ENCODE peak calls at places on chromosome 6, in seven cellular contexts. J is CD8-positive, alpha-beta memory T cell; K is adipocyte; X is ovary; P is pancreas; Y is body of pancreas; S is HAP-1. C is an unnamed sample. For H3K9me3, the result is how much of the 10 kb centered on the place peaks cover.

GRCh38 chr6:144811140-144811539 is 526.0 kb downstream of the UTRN start:
- DNase-seq in Y (no peak), X (no peak), K (no peak), S (no peak), P (no peak), J (no peak), C (no peak)

GRCh38 chr6:138945354-138945753 is 42.7 kb downstream of the REPS1 start:
- DNase-seq in P (no peak), K (no peak), J (no peak), X (no peak), S (peak), Y (no peak), C (no peak)

GRCh38 chr6:142378138-142378875 is 76.5 kb downstream of the ADGRG6 start:
- DNase-seq in J (no peak), P (no peak), Y (no peak), S (peak), K (peak), X (no peak), C (no peak)

GRCh38 chr6:100138346-100139022 is 144.5 kb upstream of the MCHR2 start:
- DNase-seq in J (no peak), K (no peak), S (no peak), Y (no peak), X (no peak), P (no peak), C (no peak)

GRCh38 chr6:49969588-49969987 is at the start of gene DEFB113:
- DNase-seq in P (no peak), S (no peak), K (no peak), J (no peak), X (no peak), Y (no peak), C (no peak)

GRCh38 chr6:73696990-73697651 is 1.1 kb downstream of the CD109 start:
- DNase-seq in S (no peak), Y (no peak), K (no peak), J (no peak), X (no peak), P (no peak), C (no peak)

GRCh38 chr6:119830494-119831295 is 481.1 kb upstream of the MAN1A1 start:
- DNase-seq in J (no peak), K (no peak), Y (no peak), X (no peak), P (no peak), S (peak), C (no peak)

GRCh38 chr6:2818593-2818992 is 23.1 kb downstream of the SERPINB1 start:
- DNase-seq in J (no peak), K (peak), X (no peak), P (no peak), S (no peak), Y (no peak), C (no peak)

GRCh38 chr6:132888701-132889100 is 74.3 kb downstream of the RPS12 start:
- DNase-seq in K (peak), S (no peak), X (no peak), J (no peak), P (no peak), Y (no peak), C (no peak)

GRCh38 chr6:160348552-160349441 is 619 bp downstream of the SLC22A3 start:
- DNase-seq in S (no peak), P (peak), J (no peak), X (peak), K (peak), Y (no peak), C (no peak)

GRCh38 chr6:4583026-4583425 is 193.2 kb upstream of the CDYL start:
- DNase-seq in S (no peak), K (peak), X (no peak), J (no peak), P (no peak), Y (no peak), C (no peak)

GRCh38 chr6:10382322-10382721 is 32.6 kb downstream of the TFAP2A start:
- DNase-seq in Y (no peak), J (no peak), K (no peak), X (no peak), P (no peak), S (no peak), C (no peak)

DNA sequence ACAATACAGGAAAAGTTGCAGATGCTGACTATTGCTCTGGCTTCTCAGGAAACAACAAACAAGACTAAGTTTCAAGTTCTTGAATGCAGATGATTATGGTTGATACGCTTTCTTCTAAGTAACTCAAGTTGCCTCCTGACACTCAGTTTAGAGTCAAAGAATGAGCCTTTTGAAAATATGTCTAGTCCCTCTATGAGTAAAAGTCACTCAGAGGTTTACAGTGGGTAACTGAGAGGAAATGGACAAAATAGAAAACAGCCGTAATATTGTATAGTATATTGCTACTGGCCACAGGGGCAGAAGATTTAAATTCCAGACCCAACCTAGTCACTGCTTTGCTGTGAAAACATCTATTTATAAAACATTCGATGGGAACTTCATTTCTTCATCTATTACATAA is 280.0 kb upstream of the ID4 start:
- DNase-seq in K (no peak), Y (no peak), X (no peak), S (no peak), P (no peak), J (no peak), C (no peak)
- H3K9me3 ChIP-seq in K (under half), Y (under half), X (under half), S (under half), P (under half), J (under half), C (under half)

DNA sequence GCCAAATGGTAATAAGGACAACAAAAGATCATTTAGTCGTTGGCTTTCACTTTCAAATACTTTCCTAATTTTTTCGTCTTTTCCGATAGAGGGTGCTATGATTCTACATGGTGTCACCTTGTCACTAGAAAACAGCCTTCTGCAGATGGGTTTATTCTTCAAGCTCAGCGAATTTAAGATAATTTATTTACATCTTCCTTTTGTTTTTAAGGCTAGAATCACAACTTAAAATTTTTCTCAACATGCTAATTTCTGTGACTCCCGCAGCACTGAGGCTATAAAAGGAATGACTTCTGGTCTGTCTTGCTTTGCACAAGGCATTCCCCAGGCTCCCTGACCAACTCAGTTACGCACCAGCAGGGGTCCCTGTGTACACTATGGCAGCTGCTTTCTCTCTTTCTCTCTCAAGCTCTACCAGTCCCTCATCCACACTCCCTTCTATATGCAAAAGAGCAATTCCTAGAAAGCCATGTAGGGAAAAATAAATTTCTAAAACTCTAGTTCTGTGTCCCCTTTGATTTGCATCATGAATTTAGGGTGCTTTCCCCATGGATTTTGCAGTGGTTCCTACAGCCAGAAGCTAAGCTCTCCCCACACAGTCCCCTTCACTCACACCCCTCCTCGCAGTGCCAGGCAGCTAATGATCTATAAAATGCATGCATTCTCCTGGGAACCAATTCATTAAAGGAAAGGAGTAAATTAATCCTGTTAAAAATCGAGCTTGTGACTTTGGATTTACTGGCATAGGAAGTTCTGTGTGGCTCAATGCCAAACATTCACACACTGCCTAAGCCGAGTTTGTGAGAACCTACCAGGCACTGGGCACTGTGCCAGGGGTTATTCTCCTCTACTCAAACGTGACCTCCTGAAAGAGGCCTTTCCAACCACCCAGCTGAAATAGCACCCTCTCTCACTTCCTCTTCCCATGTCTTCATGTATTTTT is 74.5 kb downstream of the DCDC2 start:
- DNase-seq in S (peak), X (peak), Y (peak), K (peak), P (peak), J (no peak), C (peak)
- H3K4me3 ChIP-seq in S (no peak), X (no peak), Y (no peak), K (peak), P (peak), J (no peak), C (no peak)

GRCh38 chr6:77313595-77313994 is 149.7 kb downstream of the HTR1B start:
- DNase-seq in P (no peak), J (no peak), K (no peak), Y (no peak), X (no peak), S (no peak), C (no peak)
- H3K9me3 ChIP-seq in P (under half), J (under half), K (under half), Y (under half), X (under half), S (under half), C (under half)

GRCh38 chr6:128882991-128883571 is at the start of gene LAMA2:
- DNase-seq in Y (peak), S (peak), J (no peak), P (peak), K (peak), X (peak), C (peak)

GRCh38 chr6:128885381-128885780 is 2.4 kb downstream of the LAMA2 start:
- DNase-seq in X (no peak), K (no peak), P (no peak), S (no peak), J (no peak), Y (no peak), C (no peak)

GRCh38 chr6:128882560-128882959 is 378 bp upstream of the LAMA2 start:
- DNase-seq in P (no peak), Y (no peak), J (no peak), S (peak), K (no peak), X (no peak), C (no peak)
- H3K4me3 ChIP-seq in P (peak), Y (no peak), J (no peak), S (no peak), K (peak), X (peak), C (no peak)